ENCODE peak calls at places on chromosome 17, in eight cellular contexts. A, P, C, H, M, V, L and T are unnamed samples.

GRCh38 chr17:52134641-52135040 is 23.9 kb downstream of the CA10 start:
- DNase-seq in A (no peak), P (no peak), C (no peak), H (no peak), M (no peak), V (no peak), L (no peak), T (no peak)

GRCh38 chr17:82249896-82250581 is 21.2 kb downstream of the SLC16A3 start:
- DNase-seq in A (no peak), P (no peak), C (no peak), H (no peak), M (no peak), V (no peak), L (no peak), T (no peak)

GRCh38 chr17:35372846-35373531 is 432 bp downstream of the SLFN11 start:
- DNase-seq in A (peak), P (no peak), C (peak), H (peak), M (no peak), V (no peak), L (peak), T (no peak)

GRCh38 chr17:27905524-27906237 is 12.5 kb upstream of the LYRM9 start:
- DNase-seq in A (no peak), P (no peak), C (no peak), H (no peak), M (no peak), V (no peak), L (no peak), T (no peak)

GRCh38 chr17:81044764-81045589 is 10.0 kb downstream of the BAIAP2 start:
- DNase-seq in A (peak), P (peak), C (peak), H (no peak), M (peak), V (peak), L (peak), T (no peak)

GRCh38 chr17:37492167-37492566 is 2.5 kb downstream of the DUSP14 start:
- DNase-seq in A (no peak), P (no peak), C (no peak), H (no peak), M (no peak), V (peak), L (no peak), T (no peak)

GRCh38 chr17:58308173-58308984 is 20.2 kb downstream of the TSPOAP1 start:
- DNase-seq in A (no peak), P (peak), C (no peak), H (no peak), M (peak), V (no peak), L (no peak), T (no peak)

GRCh38 chr17:82369211-82369610 is 2.4 kb upstream of the UTS2R start:
- DNase-seq in A (no peak), P (no peak), C (no peak), H (no peak), M (no peak), V (no peak), L (no peak), T (no peak)

GRCh38 chr17:65100316-65101140 is 36.6 kb upstream of the RGS9 start:
- DNase-seq in A (peak), P (peak), C (peak), H (peak), M (peak), V (peak), L (peak), T (peak)

GRCh38 chr17:74212262-74212912 is 984 bp upstream of the TTYH2 start:
- DNase-seq in A (peak), P (no peak), C (peak), H (peak), M (no peak), V (peak), L (no peak), T (no peak)

GRCh38 chr17:2897605-2898004 is 101.4 kb downstream of the RAP1GAP2 start:
- DNase-seq in A (no peak), P (no peak), C (no peak), H (no peak), M (no peak), V (no peak), L (no peak), T (no peak)

GRCh38 chr17:31672161-31672819 is 186.8 kb downstream of the COPRS start:
- DNase-seq in A (no peak), P (no peak), C (no peak), H (no peak), M (no peak), V (no peak), L (no peak), T (no peak)

GRCh38 chr17:67474081-67474661 is 97.1 kb downstream of the PITPNC1 start:
- DNase-seq in A (peak), P (no peak), C (no peak), H (peak), M (no peak), V (peak), L (no peak), T (no peak)

GRCh38 chr17:19486351-19487008 is 47.2 kb upstream of the SLC47A1 start:
- DNase-seq in A (no peak), P (no peak), C (no peak), H (no peak), M (no peak), V (no peak), L (no peak), T (no peak)

GRCh38 chr17:82095777-82096708 is 2.0 kb downstream of the FASN start:
- DNase-seq in A (no peak), P (no peak), C (no peak), H (no peak), M (no peak), V (no peak), L (peak), T (no peak)

GRCh38 chr17:74785096-74785980 is 9.2 kb upstream of the NAT9 start:
- DNase-seq in A (no peak), P (no peak), C (no peak), H (no peak), M (no peak), V (no peak), L (no peak), T (no peak)

GRCh38 chr17:20073056-20073979 is 64.2 kb downstream of the SPECC1 start:
- DNase-seq in A (peak), P (no peak), C (peak), H (peak), M (no peak), V (peak), L (no peak), T (no peak)

GRCh38 chr17:43146649-43147048 is 21.5 kb upstream of the BRCA1 start:
- DNase-seq in A (no peak), P (no peak), C (no peak), H (no peak), M (no peak), V (no peak), L (no peak), T (no peak)

GRCh38 chr17:39591958-39592954 is 15.5 kb downstream of the NEUROD2 start:
- DNase-seq in A (no peak), P (no peak), C (peak), H (peak), M (peak), V (peak), L (peak), T (peak)

GRCh38 chr17:36720131-36720530 is 118.7 kb downstream of the MRM1 start:
- DNase-seq in A (no peak), P (no peak), C (no peak), H (no peak), M (no peak), V (no peak), L (no peak), T (no peak)

GRCh38 chr17:45646288-45646988 is 137.7 kb upstream of the CRHR1 start:
- DNase-seq in A (no peak), P (no peak), C (no peak), H (no peak), M (no peak), V (no peak), L (no peak), T (no peak)

GRCh38 chr17:39271546-39271945 is 45.8 kb upstream of the STAC2 start:
- DNase-seq in A (no peak), P (no peak), C (no peak), H (no peak), M (no peak), V (no peak), L (no peak), T (no peak)

GRCh38 chr17:80992077-80992947 is 671 bp downstream of the CHMP6 start:
- DNase-seq in A (no peak), P (no peak), C (peak), H (no peak), M (no peak), V (no peak), L (no peak), T (no peak)

GRCh38 chr17:13601317-13601775 is 383 bp downstream of the HS3ST3A1 start:
- DNase-seq in A (peak), P (peak), C (no peak), H (no peak), M (no peak), V (no peak), L (no peak), T (no peak)

GRCh38 chr17:70863436-70864248 is 694.3 kb downstream of the KCNJ2 start:
- DNase-seq in A (no peak), P (no peak), C (no peak), H (no peak), M (no peak), V (peak), L (no peak), T (no peak)

GRCh38 chr17:69646729-69647128 is 232.2 kb downstream of the MAP2K6 start:
- DNase-seq in A (no peak), P (no peak), C (no peak), H (no peak), M (no peak), V (no peak), L (no peak), T (no peak)

GRCh38 chr17:9350083-9350482 is 225.5 kb downstream of the STX8 start:
- DNase-seq in A (no peak), P (peak), C (no peak), H (no peak), M (peak), V (peak), L (no peak), T (no peak)

GRCh38 chr17:3843935-3844516 is 2.0 kb downstream of the NCBP3 start:
- DNase-seq in A (no peak), P (no peak), C (peak), H (peak), M (peak), V (peak), L (peak), T (no peak)

GRCh38 chr17:68381076-68381900 is 76.0 kb downstream of the WIPI1 start:
- DNase-seq in A (no peak), P (peak), C (peak), H (no peak), M (peak), V (peak), L (peak), T (no peak)

GRCh38 chr17:43768382-43768781 is 9.8 kb upstream of the SOST start:
- DNase-seq in A (peak), P (no peak), C (peak), H (no peak), M (no peak), V (no peak), L (no peak), T (peak)

GRCh38 chr17:74521701-74522201 is 9.5 kb downstream of the CD300LB start:
- DNase-seq in A (no peak), P (peak), C (no peak), H (no peak), M (no peak), V (no peak), L (no peak), T (no peak)

GRCh38 chr17:9817086-9817485 is 4.8 kb downstream of the GSG1L2 start:
- DNase-seq in A (no peak), P (no peak), C (peak), H (no peak), M (peak), V (peak), L (no peak), T (peak)

GRCh38 chr17:56176101-56176500 is 22.8 kb downstream of the ANKFN1 start:
- DNase-seq in A (no peak), P (peak), C (no peak), H (no peak), M (no peak), V (peak), L (no peak), T (no peak)

GRCh38 chr17:1912146-1912545 is 82.3 kb downstream of the RPA1 start:
- DNase-seq in A (no peak), P (no peak), C (no peak), H (no peak), M (no peak), V (no peak), L (no peak), T (no peak)

GRCh38 chr17:8101721-8102120 is 14.2 kb upstream of the ALOX12B start:
- DNase-seq in A (no peak), P (no peak), C (no peak), H (no peak), M (no peak), V (no peak), L (no peak), T (no peak)

GRCh38 chr17:82105882-82106696 is 8.1 kb upstream of the FASN start:
- DNase-seq in A (peak), P (no peak), C (peak), H (peak), M (peak), V (peak), L (peak), T (no peak)

GRCh38 chr17:42525221-42525620 is 10.8 kb upstream of the NAGLU start:
- DNase-seq in A (no peak), P (no peak), C (no peak), H (no peak), M (no peak), V (peak), L (no peak), T (no peak)

GRCh38 chr17:5584971-5585794 is 874 bp upstream of the NLRP1 start:
- DNase-seq in A (no peak), P (no peak), C (no peak), H (no peak), M (no peak), V (peak), L (peak), T (no peak)

DNA sequence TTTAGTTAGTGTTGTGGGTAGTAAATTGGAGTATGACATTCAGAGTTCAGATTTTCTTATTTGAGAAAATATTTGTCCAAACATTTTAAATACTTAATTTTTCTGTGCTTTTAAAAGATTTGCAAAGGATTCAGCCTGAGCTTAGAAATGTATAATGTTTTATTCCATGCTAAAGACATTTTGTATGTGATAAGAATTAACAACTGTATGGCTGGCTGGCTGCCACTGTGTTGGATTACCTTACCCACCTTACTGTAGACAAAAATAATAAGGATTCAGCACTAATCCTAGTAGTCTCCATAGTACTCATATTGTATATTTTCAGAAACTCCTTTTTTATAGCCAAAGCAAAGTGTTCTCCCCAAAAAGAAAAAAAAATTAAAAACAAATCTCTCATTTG is 74.8 kb downstream of the TANC2 start:
- DNase-seq in A (no peak), P (no peak), C (no peak), H (no peak), M (no peak), V (no peak), L (no peak), T (no peak)
- H3K27ac ChIP-seq in A (no peak), P (no peak), C (no peak), H (no peak), M (peak), V (no peak), L (no peak), T (no peak)

GRCh38 chr17:76535788-76536510 is 1.6 kb downstream of the CYGB start:
- DNase-seq in A (no peak), P (no peak), C (no peak), H (no peak), M (no peak), V (no peak), L (no peak), T (no peak)

GRCh38 chr17:76536511-76537287 is 810 bp downstream of the CYGB start:
- DNase-seq in A (no peak), P (no peak), C (no peak), H (no peak), M (no peak), V (no peak), L (no peak), T (no peak)

GRCh38 chr17:76537288-76537577 is 276 bp downstream of the CYGB start:
- DNase-seq in A (peak), P (no peak), C (no peak), H (no peak), M (no peak), V (peak), L (no peak), T (no peak)

GRCh38 chr17:76537578-76538280 is at the start of gene CYGB:
- DNase-seq in A (peak), P (peak), C (no peak), H (peak), M (no peak), V (no peak), L (no peak), T (no peak)

GRCh38 chr17:76534831-76535732 is 2.4 kb downstream of the CYGB start:
- DNase-seq in A (peak), P (peak), C (no peak), H (no peak), M (no peak), V (no peak), L (no peak), T (no peak)
- H3K4me3 ChIP-seq in A (peak), P (no peak), C (no peak), H (no peak), M (no peak), V (no peak), L (no peak), T (no peak)

DNA sequence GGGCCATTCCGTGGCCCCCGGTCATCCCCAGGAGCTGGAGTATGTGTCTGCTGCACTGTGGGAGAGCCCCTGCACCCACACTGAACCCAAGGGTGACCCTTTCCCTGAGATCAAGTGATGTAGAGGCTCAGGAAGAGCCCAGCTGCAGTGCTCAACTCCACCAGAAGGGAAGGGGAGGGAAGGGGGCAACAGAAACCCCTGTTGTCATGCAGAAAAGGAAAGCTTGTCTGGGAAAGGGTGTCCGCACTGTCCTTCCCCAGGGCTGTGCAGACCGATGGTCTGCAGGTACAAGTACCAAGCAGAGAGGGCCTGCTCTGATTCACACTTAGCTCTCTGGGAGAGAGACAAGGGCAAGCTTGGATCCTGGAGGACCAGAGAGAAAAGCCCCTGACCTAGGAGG is 45.7 kb upstream of the TOB1 start:
- DNase-seq in A (no peak), P (no peak), C (no peak), H (no peak), M (no peak), V (no peak), L (no peak), T (no peak)
- H3K27ac ChIP-seq in A (no peak), P (no peak), C (no peak), H (no peak), M (peak), V (no peak), L (no peak), T (no peak)

GRCh38 chr17:59845595-59846390 is 47.0 kb downstream of the TUBD1 start:
- DNase-seq in A (no peak), P (no peak), C (peak), H (no peak), M (peak), V (peak), L (peak), T (no peak)
- H3K4me3 ChIP-seq in A (no peak), P (no peak), C (no peak), H (no peak), M (peak), V (no peak), L (peak), T (no peak)

GRCh38 chr17:6938637-6939036 is 57.2 kb upstream of the ALOX12 start:
- DNase-seq in A (no peak), P (no peak), C (no peak), H (no peak), M (no peak), V (no peak), L (no peak), T (no peak)

GRCh38 chr17:6936370-6937028 is 59.4 kb upstream of the ALOX12 start:
- DNase-seq in A (no peak), P (no peak), C (peak), H (no peak), M (no peak), V (peak), L (no peak), T (no peak)

GRCh38 chr17:6941989-6942388 is 53.9 kb upstream of the ALOX12 start:
- DNase-seq in A (no peak), P (no peak), C (no peak), H (no peak), M (no peak), V (no peak), L (no peak), T (no peak)

GRCh38 chr17:6940186-6940649 is 55.6 kb upstream of the ALOX12 start:
- DNase-seq in A (no peak), P (no peak), C (peak), H (no peak), M (no peak), V (no peak), L (no peak), T (no peak)
- H3K27ac ChIP-seq in A (no peak), P (peak), C (no peak), H (peak), M (no peak), V (peak), L (no peak), T (no peak)

GRCh38 chr17:77451271-77451893 is 310.6 kb downstream of the SEC14L1 start:
- DNase-seq in A (peak), P (peak), C (peak), H (peak), M (no peak), V (peak), L (no peak), T (peak)

GRCh38 chr17:77449908-77450741 is 309.4 kb downstream of the SEC14L1 start:
- DNase-seq in A (peak), P (no peak), C (peak), H (no peak), M (no peak), V (peak), L (no peak), T (peak)

GRCh38 chr17:77451894-77452852 is 311.4 kb downstream of the SEC14L1 start:
- DNase-seq in A (peak), P (peak), C (peak), H (no peak), M (no peak), V (peak), L (no peak), T (peak)

GRCh38 chr17:77449373-77449907 is 308.7 kb downstream of the SEC14L1 start:
- DNase-seq in A (no peak), P (no peak), C (no peak), H (no peak), M (no peak), V (no peak), L (no peak), T (no peak)

DNA sequence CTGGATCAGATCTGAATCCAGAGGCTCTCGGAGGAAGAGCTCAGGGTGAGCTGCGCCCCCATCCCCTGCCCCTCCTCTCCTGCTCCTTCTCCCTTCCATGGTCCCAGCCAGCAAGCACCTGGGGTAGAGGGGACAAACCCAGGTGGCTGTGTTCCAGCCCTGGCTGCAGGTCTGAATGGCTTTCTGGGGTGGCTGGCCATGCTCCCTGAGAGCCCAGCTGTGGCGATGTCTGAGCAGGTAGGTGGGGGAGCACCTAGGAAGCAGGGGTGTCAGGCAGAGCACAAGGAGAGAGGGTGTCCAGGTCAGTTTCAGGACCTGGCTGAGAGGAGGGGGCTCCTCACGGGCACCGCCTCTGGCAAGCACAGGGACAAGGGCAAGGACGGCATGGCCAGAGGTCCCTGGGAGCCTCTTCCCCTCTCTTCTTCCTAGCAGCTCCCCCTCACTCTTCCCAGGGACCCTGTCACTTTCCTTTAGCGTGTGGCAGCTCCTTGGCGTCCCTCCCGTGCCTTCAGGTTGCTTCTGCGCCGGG is 310.0 kb downstream of the SEC14L1 start:
- DNase-seq in A (no peak), P (no peak), C (no peak), H (no peak), M (no peak), V (no peak), L (no peak), T (no peak)
- H3K4me3 ChIP-seq in A (peak), P (peak), C (peak), H (peak), M (no peak), V (peak), L (no peak), T (peak)

GRCh38 chr17:29156781-29157180 is 23.4 kb downstream of the MYO18A start:
- DNase-seq in A (peak), P (no peak), C (no peak), H (no peak), M (no peak), V (no peak), L (no peak), T (no peak)
- H3K27ac ChIP-seq in A (peak), P (peak), C (peak), H (no peak), M (peak), V (no peak), L (peak), T (peak)